ENCODE peak calls at places on chromosomes 4 and X, in eight cellular contexts. One of them, this sample, is unnamed.

GRCh38 chr4:125325733-125326132 is 11.0 kb downstream of the FAT4 start:
- ATAC-seq in HepG2: no peak
- ATAC-seq in body of pancreas: no peak
- ATAC-seq in right lobe of liver: no peak
- ATAC-seq in K562: no peak
- ATAC-seq in IMR-90: no peak
- ATAC-seq in heart left ventricle: no peak
- ATAC-seq in HCT116: no peak
- ATAC-seq in this sample: no peak

GRCh38 chr4:155495572-155496293 is 119.0 kb upstream of the MAP9 start:
- ATAC-seq in right lobe of liver: no peak
- ATAC-seq in heart left ventricle: peak; percentile 71
- ATAC-seq in HepG2: no peak
- ATAC-seq in K562: no peak
- ATAC-seq in body of pancreas: no peak
- ATAC-seq in IMR-90: no peak
- ATAC-seq in HCT116: no peak
- ATAC-seq in this sample: no peak

GRCh38 chr4:70637239-70637920 is 8.8 kb downstream of the ENAM start:
- ATAC-seq in right lobe of liver: peak; percentile 71
- ATAC-seq in body of pancreas: peak; percentile 88
- ATAC-seq in HepG2: peak; percentile 64
- ATAC-seq in heart left ventricle: peak; percentile 90
- ATAC-seq in K562: peak; percentile 41
- ATAC-seq in HCT116: no peak
- ATAC-seq in IMR-90: no peak
- ATAC-seq in this sample: no peak

GRCh38 chr4:6595897-6596537 is 21.0 kb downstream of the MAN2B2 start:
- ATAC-seq in right lobe of liver: no peak
- ATAC-seq in body of pancreas: no peak
- ATAC-seq in HCT116: peak; percentile 93
- ATAC-seq in HepG2: no peak
- ATAC-seq in IMR-90: no peak
- ATAC-seq in heart left ventricle: no peak
- ATAC-seq in K562: peak; percentile 98
- ATAC-seq in this sample: no peak

GRCh38 chr4:147772056-147772455 is 40.2 kb downstream of the ARHGAP10 start:
- ATAC-seq in HCT116: no peak
- ATAC-seq in body of pancreas: peak; percentile 65
- ATAC-seq in right lobe of liver: no peak
- ATAC-seq in HepG2: peak; percentile 48
- ATAC-seq in heart left ventricle: peak; percentile 58
- ATAC-seq in IMR-90: no peak
- ATAC-seq in K562: no peak
- ATAC-seq in this sample: no peak

GRCh38 chr4:10273030-10273429 is 156.4 kb upstream of the WDR1 start:
- ATAC-seq in HCT116: no peak
- ATAC-seq in IMR-90: no peak
- ATAC-seq in body of pancreas: no peak
- ATAC-seq in right lobe of liver: no peak
- ATAC-seq in K562: no peak
- ATAC-seq in HepG2: no peak
- ATAC-seq in heart left ventricle: no peak
- ATAC-seq in this sample: no peak

GRCh38 chr4:74015126-74015780 is 16.8 kb upstream of the CXCL5 start:
- ATAC-seq in body of pancreas: no peak
- ATAC-seq in HCT116: no peak
- ATAC-seq in K562: no peak
- ATAC-seq in HepG2: no peak
- ATAC-seq in IMR-90: no peak
- ATAC-seq in right lobe of liver: no peak
- ATAC-seq in heart left ventricle: no peak
- ATAC-seq in this sample: no peak

GRCh38 chr4:148052448-148052847 is 320.6 kb downstream of the ARHGAP10 start:
- ATAC-seq in IMR-90: peak; percentile 33
- ATAC-seq in K562: no peak
- ATAC-seq in right lobe of liver: peak; percentile 57
- ATAC-seq in HepG2: no peak
- ATAC-seq in HCT116: no peak
- ATAC-seq in body of pancreas: no peak
- ATAC-seq in heart left ventricle: peak; percentile 10
- ATAC-seq in this sample: no peak

GRCh38 chr4:183635333-183635732 is 23.7 kb downstream of the RWDD4 start:
- ATAC-seq in K562: no peak
- ATAC-seq in right lobe of liver: no peak
- ATAC-seq in heart left ventricle: no peak
- ATAC-seq in HCT116: no peak
- ATAC-seq in body of pancreas: no peak
- ATAC-seq in HepG2: no peak
- ATAC-seq in IMR-90: no peak
- ATAC-seq in this sample: no peak

GRCh38 chrX:68433155-68433980 is at the start of gene OPHN1:
- ATAC-seq in heart left ventricle: peak; percentile 94
- ATAC-seq in IMR-90: peak; percentile 88
- ATAC-seq in K562: peak; percentile 93
- ATAC-seq in right lobe of liver: peak; percentile 91
- ATAC-seq in HepG2: peak; percentile 91
- ATAC-seq in HCT116: peak; percentile 88
- ATAC-seq in body of pancreas: peak; percentile 93
- ATAC-seq in this sample: peak; percentile 93

GRCh38 chrX:44872817-44873414 is at the start of gene KDM6A:
- ATAC-seq in heart left ventricle: peak; percentile 94
- ATAC-seq in K562: peak; percentile 88
- ATAC-seq in HepG2: peak; percentile 97
- ATAC-seq in body of pancreas: peak; percentile 95
- ATAC-seq in HCT116: peak; percentile 89
- ATAC-seq in IMR-90: peak; percentile 90
- ATAC-seq in right lobe of liver: peak; percentile 93
- ATAC-seq in this sample: peak; percentile 96

GRCh38 chrX:44875185-44875489 is 2.1 kb downstream of the KDM6A start:
- ATAC-seq in IMR-90: no peak
- ATAC-seq in right lobe of liver: no peak
- ATAC-seq in body of pancreas: no peak
- ATAC-seq in HepG2: no peak
- ATAC-seq in K562: no peak
- ATAC-seq in HCT116: no peak
- ATAC-seq in heart left ventricle: no peak
- ATAC-seq in this sample: no peak

GRCh38 chrX:44872319-44872816 is 620 bp upstream of the KDM6A start:
- ATAC-seq in HCT116: peak; percentile 29
- ATAC-seq in K562: peak; percentile 21
- ATAC-seq in HepG2: peak; percentile 58
- ATAC-seq in body of pancreas: peak; percentile 47
- ATAC-seq in IMR-90: peak; percentile 16
- ATAC-seq in right lobe of liver: peak; percentile 50
- ATAC-seq in heart left ventricle: peak; percentile 50
- ATAC-seq in this sample: peak; percentile 48

GRCh38 chrX:44874481-44875184 is 1.6 kb downstream of the KDM6A start:
- ATAC-seq in right lobe of liver: no peak
- ATAC-seq in heart left ventricle: no peak
- ATAC-seq in body of pancreas: no peak
- ATAC-seq in HCT116: no peak
- ATAC-seq in IMR-90: peak; percentile 3
- ATAC-seq in HepG2: no peak
- ATAC-seq in K562: peak; percentile 58
- ATAC-seq in this sample: no peak

DNA sequence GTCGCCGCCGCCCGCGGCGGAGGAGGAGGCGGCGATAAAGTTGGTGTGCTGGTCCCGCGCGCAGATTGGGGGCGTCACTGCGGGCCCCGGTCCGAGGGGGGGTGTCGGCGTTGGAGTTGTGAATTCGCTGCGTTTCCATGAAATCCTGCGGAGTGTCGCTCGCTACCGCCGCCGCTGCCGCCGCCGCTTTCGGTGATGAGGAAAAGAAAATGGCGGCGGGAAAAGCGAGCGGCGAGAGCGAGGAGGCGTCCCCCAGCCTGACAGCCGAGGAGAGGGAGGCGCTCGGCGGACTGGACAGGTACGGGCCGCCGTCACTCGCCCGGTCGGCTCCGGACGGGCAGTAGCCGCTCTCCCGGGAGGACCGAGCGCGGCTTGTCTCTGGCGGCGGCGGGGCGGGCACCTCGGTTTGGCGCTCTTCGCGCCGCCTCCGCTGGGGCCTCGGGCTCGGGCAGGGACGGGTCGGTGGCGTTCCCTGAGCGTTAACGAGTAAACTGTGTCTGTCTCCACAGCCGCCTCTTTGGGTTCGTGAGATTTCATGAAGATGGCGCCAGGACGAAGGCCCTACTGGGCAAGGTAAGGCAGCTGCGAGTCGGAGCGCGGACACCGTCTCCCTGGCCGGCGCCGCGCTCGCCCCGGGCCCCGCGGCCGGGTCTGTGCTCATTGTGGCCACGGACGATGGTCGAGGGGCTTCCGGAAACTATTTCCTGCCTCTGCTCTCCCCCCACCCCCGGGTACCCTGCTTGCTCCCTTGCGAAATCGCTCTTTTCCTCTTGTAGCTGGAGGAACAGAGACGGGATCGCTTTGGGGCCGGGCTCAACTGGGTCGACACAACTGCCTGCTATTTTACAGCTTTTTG is 655 bp downstream of the KDM6A start:
- ATAC-seq in body of pancreas: peak; percentile 25
- ATAC-seq in heart left ventricle: peak; percentile 39
- ATAC-seq in right lobe of liver: peak; percentile 9
- ATAC-seq in HCT116: peak; percentile 37
- ATAC-seq in IMR-90: peak; percentile 38
- ATAC-seq in HepG2: peak; percentile 7
- ATAC-seq in K562: peak; percentile 35
- ATAC-seq in this sample: peak; percentile 23
- TF ChIP-seq POLR2A in body of pancreas: peak; percentile 8
- TF ChIP-seq POLR2A in heart left ventricle: no peak
- TF ChIP-seq POLR2A in right lobe of liver: peak; percentile 22
- TF ChIP-seq POLR2A in HCT116: no peak
- TF ChIP-seq POLR2A in IMR-90: peak; percentile 55
- TF ChIP-seq POLR2A in HepG2: no peak
- TF ChIP-seq POLR2A in K562: peak; percentile 17
- TF ChIP-seq POLR2A in this sample: no peak

GRCh38 chr4:24594887-24595286 is 10.5 kb upstream of the DHX15 start:
- ATAC-seq in heart left ventricle: no peak
- ATAC-seq in HCT116: no peak
- ATAC-seq in right lobe of liver: no peak
- ATAC-seq in IMR-90: peak; percentile 91
- ATAC-seq in HepG2: peak; percentile 86
- ATAC-seq in K562: no peak
- ATAC-seq in body of pancreas: no peak
- ATAC-seq in this sample: no peak
- H3K27ac ChIP-seq in heart left ventricle: no peak overlapping the region
- H3K27ac ChIP-seq in HCT116: no peak overlapping the region
- H3K27ac ChIP-seq in right lobe of liver: no peak overlapping the region
- H3K27ac ChIP-seq in IMR-90: no peak overlapping the region
- H3K27ac ChIP-seq in HepG2: no peak overlapping the region
- H3K27ac ChIP-seq in K562: no peak overlapping the region
- H3K27ac ChIP-seq in body of pancreas: no peak overlapping the region
- H3K27ac ChIP-seq in this sample: no peak overlapping the region

DNA sequence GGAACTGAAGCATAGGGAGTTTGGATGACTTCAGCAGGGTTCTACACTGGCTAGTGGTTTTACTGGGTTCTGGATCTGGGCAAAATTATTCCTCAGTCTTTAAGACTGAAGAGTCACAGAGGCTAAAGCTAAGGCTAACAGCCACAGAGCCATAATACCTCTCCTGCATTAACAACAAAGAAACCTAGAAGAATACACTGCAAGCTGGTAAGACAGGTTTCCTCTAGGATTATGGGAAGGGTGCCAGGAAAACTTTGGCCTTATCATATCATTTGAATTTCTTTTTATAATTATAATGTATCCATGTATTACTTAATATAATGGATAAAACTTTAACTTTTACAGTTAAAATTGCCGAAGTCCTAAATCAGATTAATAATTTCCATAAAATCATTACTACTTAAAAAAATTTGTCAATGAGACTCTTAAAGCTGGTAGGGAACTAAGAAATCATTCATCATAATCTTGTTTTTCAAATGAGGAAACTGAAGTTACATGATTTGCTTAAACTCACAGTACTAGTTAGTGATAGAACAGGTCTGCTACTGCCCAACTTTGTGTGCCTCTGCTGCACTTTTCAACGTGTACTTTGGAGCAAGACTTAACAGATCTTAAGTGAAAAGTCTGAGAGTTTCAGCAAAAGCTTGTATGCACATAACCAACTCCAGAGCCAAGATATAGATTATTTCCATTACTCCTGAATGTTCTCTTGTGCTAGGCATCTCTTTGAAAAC is 24.2 kb upstream of the PGRMC2 start:
- ATAC-seq in HCT116: no peak
- ATAC-seq in HepG2: no peak
- ATAC-seq in right lobe of liver: no peak
- ATAC-seq in IMR-90: no peak
- ATAC-seq in K562: no peak
- ATAC-seq in heart left ventricle: no peak
- ATAC-seq in body of pancreas: peak; percentile 64
- ATAC-seq in this sample: no peak
- H3K27me3 ChIP-seq in HCT116: no peaks in the 10 kb centered on the region
- H3K27me3 ChIP-seq in HepG2: no peaks in the 10 kb centered on the region
- H3K27me3 ChIP-seq in right lobe of liver: no peaks in the 10 kb centered on the region
- H3K27me3 ChIP-seq in IMR-90: no peaks in the 10 kb centered on the region
- H3K27me3 ChIP-seq in K562: no peaks in the 10 kb centered on the region
- H3K27me3 ChIP-seq in heart left ventricle: no peaks in the 10 kb centered on the region
- H3K27me3 ChIP-seq in body of pancreas: no peaks in the 10 kb centered on the region
- H3K27me3 ChIP-seq in this sample: no peaks in the 10 kb centered on the region

GRCh38 chr4:141121101-141121500 is 12.2 kb downstream of the RNF150 start:
- ATAC-seq in HepG2: no peak
- ATAC-seq in body of pancreas: no peak
- ATAC-seq in HCT116: no peak
- ATAC-seq in IMR-90: no peak
- ATAC-seq in right lobe of liver: no peak
- ATAC-seq in heart left ventricle: no peak
- ATAC-seq in K562: no peak
- ATAC-seq in this sample: no peak

GRCh38 chr4:141120036-141120593 is 13.2 kb downstream of the RNF150 start:
- ATAC-seq in body of pancreas: no peak
- ATAC-seq in right lobe of liver: no peak
- ATAC-seq in HepG2: no peak
- ATAC-seq in IMR-90: no peak
- ATAC-seq in HCT116: no peak
- ATAC-seq in K562: no peak
- ATAC-seq in heart left ventricle: no peak
- ATAC-seq in this sample: no peak

GRCh38 chr4:141117935-141118334 is 15.3 kb downstream of the RNF150 start:
- ATAC-seq in body of pancreas: no peak
- ATAC-seq in K562: peak; percentile 63
- ATAC-seq in right lobe of liver: no peak
- ATAC-seq in HCT116: no peak
- ATAC-seq in HepG2: no peak
- ATAC-seq in heart left ventricle: peak; percentile 45
- ATAC-seq in IMR-90: no peak
- ATAC-seq in this sample: no peak

GRCh38 chr4:141119071-141119470 is 14.2 kb downstream of the RNF150 start:
- ATAC-seq in body of pancreas: no peak
- ATAC-seq in HCT116: no peak
- ATAC-seq in K562: no peak
- ATAC-seq in right lobe of liver: no peak
- ATAC-seq in IMR-90: no peak
- ATAC-seq in heart left ventricle: no peak
- ATAC-seq in HepG2: no peak
- ATAC-seq in this sample: no peak

DNA sequence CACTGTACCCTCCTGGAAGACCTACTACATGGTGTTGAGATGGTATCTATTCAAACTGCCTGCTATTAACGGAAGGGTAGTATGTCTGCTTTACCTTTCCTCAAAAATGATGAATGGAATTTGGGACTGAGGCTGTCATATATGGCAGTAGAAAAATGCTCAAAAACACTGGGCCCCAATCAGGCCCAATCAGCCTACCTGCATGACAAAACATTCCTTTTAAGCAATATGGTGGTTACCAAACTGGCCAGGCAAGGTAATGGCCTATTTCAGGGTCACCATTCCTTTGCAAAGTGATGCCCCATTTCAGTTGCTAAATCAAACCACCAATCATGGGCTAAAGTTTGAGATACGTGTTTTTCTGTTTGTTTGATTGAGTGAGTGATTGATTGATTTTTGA is 14.9 kb downstream of the RNF150 start:
- ATAC-seq in K562: no peak
- ATAC-seq in body of pancreas: no peak
- ATAC-seq in heart left ventricle: peak; percentile 27
- ATAC-seq in IMR-90: no peak
- ATAC-seq in right lobe of liver: no peak
- ATAC-seq in HepG2: no peak
- ATAC-seq in HCT116: no peak
- ATAC-seq in this sample: no peak
- TF ChIP-seq POLR2A in K562: no peak
- TF ChIP-seq POLR2A in body of pancreas: no peak
- TF ChIP-seq POLR2A in heart left ventricle: no peak
- TF ChIP-seq POLR2A in IMR-90: no peak
- TF ChIP-seq POLR2A in right lobe of liver: no peak
- TF ChIP-seq POLR2A in HepG2: no peak
- TF ChIP-seq POLR2A in HCT116: no peak
- TF ChIP-seq POLR2A in this sample: no peak

This sample was measured in gastroesophageal sphincter.